ENCODE peak calls at places on chromosomes 1 and 21, in ten cellular contexts. T, N, S, M, Y, G, A, E, H and J are unnamed samples. For H3K27me3, the result is how much of the 10 kb centered on the place peaks cover.

GRCh38 chr1:70719164-70719563 is 308.1 kb downstream of the CTH start:
- DNase-seq in T (no peak), N (no peak), S (no peak), M (no peak), Y (no peak), G (no peak), A (no peak), E (peak), H (no peak), J (no peak)

GRCh38 chr1:199161766-199162303 is 523.0 kb downstream of the PTPRC start:
- DNase-seq in T (no peak), N (no peak), S (no peak), M (no peak), Y (no peak), G (no peak), A (no peak), E (no peak), H (no peak), J (no peak)

GRCh38 chr1:231729541-231729940 is 103.0 kb downstream of the DISC1 start:
- DNase-seq in T (no peak), N (no peak), S (no peak), M (no peak), Y (no peak), G (no peak), A (no peak), E (no peak), H (no peak), J (no peak)

GRCh38 chr1:223659711-223660110 is 5.8 kb downstream of the CAPN8 start:
- DNase-seq in T (no peak), N (no peak), S (no peak), M (no peak), Y (no peak), G (no peak), A (no peak), E (no peak), H (no peak), J (no peak)

GRCh38 chr1:206048582-206048981 is 4.4 kb upstream of the RHEX start:
- DNase-seq in T (no peak), N (peak), S (no peak), M (peak), Y (no peak), G (no peak), A (no peak), E (no peak), H (no peak), J (no peak)

GRCh38 chr1:40824591-40825429 is 37.4 kb downstream of the CITED4 start:
- DNase-seq in T (no peak), N (no peak), S (no peak), M (no peak), Y (no peak), G (peak), A (peak), E (peak), H (no peak), J (no peak)

GRCh38 chr1:31712041-31712440 is 8.2 kb upstream of the COL16A1 start:
- DNase-seq in T (no peak), N (no peak), S (no peak), M (no peak), Y (no peak), G (peak), A (peak), E (peak), H (no peak), J (no peak)

GRCh38 chr1:233520510-233521191 is 93.3 kb upstream of the KCNK1 start:
- DNase-seq in T (no peak), N (no peak), S (no peak), M (no peak), Y (no peak), G (no peak), A (no peak), E (peak), H (no peak), J (no peak)

GRCh38 chr1:21586926-21587601 is 77.8 kb downstream of the ALPL start:
- DNase-seq in T (no peak), N (peak), S (peak), M (peak), Y (no peak), G (peak), A (peak), E (peak), H (peak), J (no peak)

GRCh38 chr1:221159608-221160007 is 280.4 kb downstream of the HLX start:
- DNase-seq in T (no peak), N (no peak), S (no peak), M (no peak), Y (no peak), G (no peak), A (no peak), E (no peak), H (no peak), J (no peak)

GRCh38 chr1:22925111-22925510 is 47.6 kb downstream of the LACTBL1 start:
- DNase-seq in T (no peak), N (no peak), S (no peak), M (no peak), Y (no peak), G (peak), A (no peak), E (peak), H (no peak), J (no peak)

GRCh38 chr1:211630236-211631081 is 45.0 kb downstream of the NEK2 start:
- DNase-seq in T (no peak), N (peak), S (no peak), M (peak), Y (no peak), G (no peak), A (no peak), E (peak), H (peak), J (no peak)

GRCh38 chr1:155913969-155914757 is 3.0 kb upstream of the RIT1 start:
- DNase-seq in T (no peak), N (no peak), S (no peak), M (no peak), Y (no peak), G (peak), A (peak), E (peak), H (no peak), J (no peak)

GRCh38 chr1:16171314-16172223 is 15.7 kb upstream of the EPHA2 start:
- DNase-seq in T (no peak), N (no peak), S (no peak), M (no peak), Y (no peak), G (no peak), A (no peak), E (no peak), H (no peak), J (no peak)

GRCh38 chr1:86926886-86927285 is 12.5 kb downstream of the HS2ST1 start:
- DNase-seq in T (no peak), N (no peak), S (no peak), M (no peak), Y (no peak), G (no peak), A (no peak), E (peak), H (no peak), J (no peak)

GRCh38 chr1:201085902-201086735 is 26.1 kb downstream of the CACNA1S start:
- DNase-seq in T (peak), N (peak), S (peak), M (peak), Y (no peak), G (peak), A (no peak), E (peak), H (peak), J (peak)

GRCh38 chr1:154427173-154428139 is 22.3 kb downstream of the IL6R start:
- DNase-seq in T (no peak), N (no peak), S (peak), M (peak), Y (no peak), G (peak), A (no peak), E (no peak), H (no peak), J (no peak)

GRCh38 chr1:20785907-20786309 is 1.2 kb downstream of the HP1BP3 start:
- DNase-seq in T (no peak), N (no peak), S (no peak), M (no peak), Y (no peak), G (no peak), A (no peak), E (peak), H (no peak), J (no peak)

GRCh38 chr1:89254658-89255287 is 17.9 kb downstream of the GBP5 start:
- DNase-seq in T (no peak), N (no peak), S (no peak), M (no peak), Y (no peak), G (no peak), A (no peak), E (no peak), H (peak), J (no peak)

GRCh38 chr1:169485427-169486280 is at the start of gene SLC19A2:
- DNase-seq in T (peak), N (peak), S (peak), M (peak), Y (peak), G (peak), A (peak), E (peak), H (peak), J (peak)

GRCh38 chr1:26155370-26156284 is 3.3 kb upstream of the FAM110D start:
- DNase-seq in T (no peak), N (no peak), S (no peak), M (no peak), Y (no peak), G (no peak), A (no peak), E (no peak), H (no peak), J (no peak)

GRCh38 chr1:55684131-55684650 is 469.0 kb upstream of the USP24 start:
- DNase-seq in T (no peak), N (no peak), S (no peak), M (no peak), Y (no peak), G (no peak), A (no peak), E (no peak), H (no peak), J (no peak)

GRCh38 chr1:59180715-59181114 is 116.2 kb upstream of the FGGY start:
- DNase-seq in T (no peak), N (no peak), S (no peak), M (no peak), Y (no peak), G (peak), A (no peak), E (no peak), H (no peak), J (no peak)

GRCh38 chr1:229286099-229286766 is 15.3 kb downstream of the RAB4A start:
- DNase-seq in T (no peak), N (no peak), S (no peak), M (no peak), Y (no peak), G (no peak), A (no peak), E (peak), H (no peak), J (no peak)

GRCh38 chr1:160807738-160808137 is 11.8 kb downstream of the LY9 start:
- DNase-seq in T (no peak), N (no peak), S (no peak), M (no peak), Y (no peak), G (no peak), A (no peak), E (no peak), H (no peak), J (no peak)

GRCh38 chr1:229031491-229032341 is 239.2 kb upstream of the RAB4A start:
- DNase-seq in T (no peak), N (no peak), S (no peak), M (peak), Y (no peak), G (no peak), A (no peak), E (no peak), H (no peak), J (no peak)

GRCh38 chr1:77273891-77274290 is 7.9 kb upstream of the AK5 start:
- DNase-seq in T (no peak), N (no peak), S (no peak), M (no peak), Y (no peak), G (peak), A (no peak), E (peak), H (no peak), J (no peak)

GRCh38 chr1:110243146-110243545 is 33.0 kb downstream of the KCNC4 start:
- DNase-seq in T (no peak), N (no peak), S (no peak), M (no peak), Y (no peak), G (no peak), A (no peak), E (no peak), H (no peak), J (no peak)

GRCh38 chr1:172185206-172185605 is 235.3 kb upstream of the C1orf105 start:
- DNase-seq in T (no peak), N (no peak), S (no peak), M (no peak), Y (no peak), G (peak), A (no peak), E (no peak), H (no peak), J (no peak)

GRCh38 chr1:234608720-234609527 is 1.1 kb downstream of the IRF2BP2 start:
- DNase-seq in T (peak), N (peak), S (no peak), M (peak), Y (peak), G (no peak), A (no peak), E (peak), H (peak), J (peak)

GRCh38 chr1:59952065-59952464 is 25.5 kb upstream of the CYP2J2 start:
- DNase-seq in T (no peak), N (no peak), S (no peak), M (no peak), Y (no peak), G (peak), A (no peak), E (no peak), H (no peak), J (no peak)

GRCh38 chr1:86868477-86868876 is 45.4 kb downstream of the SELENOF start:
- DNase-seq in T (no peak), N (no peak), S (no peak), M (no peak), Y (no peak), G (peak), A (no peak), E (peak), H (no peak), J (no peak)

GRCh38 chr1:54543729-54544496 is 4.1 kb upstream of the ACOT11 start:
- DNase-seq in T (no peak), N (no peak), S (no peak), M (no peak), Y (no peak), G (peak), A (no peak), E (peak), H (no peak), J (no peak)

GRCh38 chr1:220880726-220881506 is 1.7 kb downstream of the HLX start:
- DNase-seq in T (no peak), N (peak), S (peak), M (peak), Y (no peak), G (peak), A (no peak), E (peak), H (no peak), J (no peak)

GRCh38 chr1:45512641-45513054 is 9.0 kb downstream of the PRDX1 start:
- DNase-seq in T (peak), N (no peak), S (peak), M (peak), Y (peak), G (peak), A (no peak), E (peak), H (peak), J (peak)

GRCh38 chr1:5750186-5751170 is 241.7 kb downstream of the NPHP4 start:
- DNase-seq in T (no peak), N (peak), S (no peak), M (no peak), Y (no peak), G (no peak), A (no peak), E (no peak), H (no peak), J (no peak)
- H3K27me3 ChIP-seq in T (under half), N (under half), S (under half), M (under half), Y (under half), G (under half), A (under half), E (under half), H (under half), J (under half)

DNA sequence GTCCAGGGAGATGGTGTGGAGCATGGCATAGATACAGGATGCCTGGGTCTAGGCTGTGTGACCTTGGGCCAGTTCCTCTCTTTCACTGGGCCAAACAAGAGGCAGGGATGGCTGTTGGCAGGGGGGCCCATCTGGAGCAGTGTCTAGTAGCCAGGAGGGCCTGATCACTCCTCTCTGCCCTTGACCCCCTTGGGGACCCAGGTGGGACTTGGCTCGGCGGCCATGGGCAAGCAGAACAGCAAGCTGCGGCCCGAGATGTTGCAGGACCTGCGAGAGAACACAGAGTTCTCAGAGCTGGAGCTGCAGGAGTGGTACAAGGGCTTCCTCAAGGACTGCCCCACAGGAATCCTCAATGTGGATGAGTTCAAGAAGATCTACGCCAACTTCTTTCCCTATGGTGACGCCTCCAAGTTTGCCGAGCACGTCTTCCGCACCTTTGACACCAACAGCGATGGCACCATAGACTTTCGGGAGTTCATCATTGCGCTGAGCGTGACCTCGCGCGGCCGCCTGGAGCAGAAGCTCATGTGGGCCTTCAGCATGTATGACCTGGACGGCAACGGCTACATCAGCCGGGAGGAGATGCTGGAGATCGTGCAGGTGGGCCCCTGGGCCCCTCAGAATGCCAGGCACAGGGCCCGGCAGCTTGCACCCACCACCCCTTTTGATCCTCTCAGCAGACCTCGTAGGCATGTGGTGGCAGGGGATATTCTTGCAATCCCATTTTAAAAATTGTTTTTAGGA is 2.6 kb downstream of the HPCA start:
- DNase-seq in T (no peak), N (no peak), S (no peak), M (no peak), Y (no peak), G (no peak), A (no peak), E (no peak), H (no peak), J (no peak)
- H3K27me3 ChIP-seq in T (under half), N (half or more), S (under half), M (under half), Y (under half), G (half or more), A (half or more), E (under half), H (half or more), J (under half)

GRCh38 chr1:3246251-3246650 is 177.2 kb downstream of the PRDM16 start:
- DNase-seq in T (no peak), N (no peak), S (no peak), M (no peak), Y (no peak), G (no peak), A (no peak), E (no peak), H (no peak), J (no peak)

GRCh38 chr1:3249236-3249845 is 180.3 kb downstream of the PRDM16 start:
- DNase-seq in T (no peak), N (no peak), S (no peak), M (no peak), Y (no peak), G (no peak), A (no peak), E (no peak), H (no peak), J (no peak)

GRCh38 chr1:3248416-3249141 is 179.6 kb downstream of the PRDM16 start:
- DNase-seq in T (no peak), N (no peak), S (no peak), M (no peak), Y (no peak), G (no peak), A (no peak), E (no peak), H (no peak), J (no peak)

GRCh38 chr1:3245768-3246167 is 176.8 kb downstream of the PRDM16 start:
- DNase-seq in T (no peak), N (no peak), S (no peak), M (no peak), Y (no peak), G (no peak), A (no peak), E (no peak), H (no peak), J (no peak)

DNA sequence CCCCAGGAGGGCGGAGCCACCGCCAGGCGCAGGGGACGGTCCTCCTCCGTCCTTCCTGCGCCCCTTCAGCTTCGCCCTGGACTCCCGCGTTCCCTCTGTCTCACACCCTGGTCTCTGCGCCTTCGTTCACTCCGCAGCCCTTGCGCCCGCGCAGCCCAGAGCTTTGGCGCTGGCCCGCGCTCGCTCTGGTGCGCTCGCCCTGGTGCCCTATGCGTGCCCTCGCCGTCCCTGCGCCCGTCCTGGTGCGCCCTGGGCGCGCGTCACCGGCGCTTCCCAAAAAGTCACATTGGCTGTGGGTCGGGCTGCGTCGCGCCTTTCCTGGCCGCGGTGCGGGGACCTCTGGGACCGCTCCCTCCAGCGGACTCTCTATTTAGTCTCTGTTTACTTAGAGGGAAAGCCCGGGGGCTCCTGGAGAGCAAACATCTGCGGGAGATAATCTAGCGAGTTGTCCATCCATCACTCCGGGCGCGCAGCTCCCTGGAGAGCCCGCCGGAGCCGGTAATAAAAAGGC is 178.6 kb downstream of the PRDM16 start:
- DNase-seq in T (no peak), N (no peak), S (no peak), M (no peak), Y (no peak), G (no peak), A (no peak), E (no peak), H (peak), J (no peak)
- H3K27me3 ChIP-seq in T (under half), N (under half), S (under half), M (under half), Y (under half), G (under half), A (under half), E (under half), H (under half), J (under half)

GRCh38 chr1:207423560-207424292 is 30.4 kb upstream of the CR2 start:
- DNase-seq in T (no peak), N (no peak), S (no peak), M (no peak), Y (no peak), G (no peak), A (no peak), E (no peak), H (no peak), J (no peak)
- H3K27me3 ChIP-seq in T (under half), N (under half), S (under half), M (under half), Y (under half), G (under half), A (under half), E (under half), H (under half), J (under half)

DNA sequence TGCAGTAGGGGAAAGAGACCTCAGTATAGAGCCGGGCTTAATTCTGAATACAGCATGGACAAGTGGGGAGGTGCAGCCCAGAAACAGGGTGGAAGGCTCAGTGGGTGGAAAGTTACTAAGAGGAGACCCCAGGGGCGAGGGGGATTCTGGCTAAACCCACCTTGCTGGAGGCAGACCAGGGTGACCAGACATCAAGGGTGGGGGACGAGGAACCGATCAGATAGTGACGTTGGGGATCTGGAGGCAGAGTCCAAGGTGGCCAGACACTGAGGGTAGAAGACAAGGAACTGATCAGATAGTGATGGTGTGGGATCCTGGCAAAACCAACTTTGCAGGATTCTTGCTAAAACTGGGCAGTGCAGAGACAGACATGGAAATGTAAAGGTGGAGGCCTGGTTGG is 36.8 kb downstream of the B3GALT5 start:
- DNase-seq in T (no peak), N (no peak), S (no peak), M (no peak), Y (no peak), G (no peak), A (no peak), E (no peak), H (no peak), J (no peak)
- H3K27me3 ChIP-seq in T (under half), N (under half), S (under half), M (under half), Y (under half), G (under half), A (under half), E (under half), H (under half), J (under half)